ENCODE peak calls at places on chromosomes 12 and 14, in five cellular contexts. One of them, this sample, is unnamed.

GRCh38 chr14:21902561-21903199 is 229.1 kb upstream of the OR4E1 start:
- DNase-seq in bronchial epithelial cell: no peak
- DNase-seq in endothelial cell: no peak
- DNase-seq in lower leg skin: no peak
- DNase-seq in SK-N-SH: no peak
- DNase-seq in this sample: peak; percentile 16

GRCh38 chr12:122081108-122081696 is 2.6 kb downstream of the MLXIP start:
- DNase-seq in SK-N-SH: no peak
- DNase-seq in endothelial cell: no peak
- DNase-seq in lower leg skin: no peak
- DNase-seq in bronchial epithelial cell: peak; percentile 89
- DNase-seq in this sample: no peak

GRCh38 chr14:72892879-72893635 is 844 bp downstream of the DPF3 start:
- DNase-seq in SK-N-SH: peak; percentile 73
- DNase-seq in endothelial cell: peak; percentile 41
- DNase-seq in lower leg skin: no peak
- DNase-seq in bronchial epithelial cell: no peak
- DNase-seq in this sample: peak; percentile 66

GRCh38 chr12:113232787-113233585 is 11.7 kb downstream of the TPCN1 start:
- DNase-seq in lower leg skin: peak; percentile 43
- DNase-seq in endothelial cell: no peak
- DNase-seq in bronchial epithelial cell: no peak
- DNase-seq in SK-N-SH: no peak
- DNase-seq in this sample: peak; percentile 70

GRCh38 chr12:70608184-70608583 is 29.0 kb downstream of the PTPRB start:
- DNase-seq in bronchial epithelial cell: no peak
- DNase-seq in endothelial cell: no peak
- DNase-seq in lower leg skin: no peak
- DNase-seq in SK-N-SH: no peak
- DNase-seq in this sample: no peak

GRCh38 chr12:69440016-69440415 is 30.2 kb upstream of the FRS2 start:
- DNase-seq in bronchial epithelial cell: peak; percentile 53
- DNase-seq in endothelial cell: no peak
- DNase-seq in lower leg skin: no peak
- DNase-seq in SK-N-SH: no peak
- DNase-seq in this sample: no peak

GRCh38 chr14:76884853-76885276 is 58.7 kb downstream of the LRRC74A start:
- DNase-seq in lower leg skin: no peak
- DNase-seq in endothelial cell: no peak
- DNase-seq in bronchial epithelial cell: no peak
- DNase-seq in SK-N-SH: no peak
- DNase-seq in this sample: no peak

GRCh38 chr12:39958377-39958776 is 147.5 kb downstream of the SLC2A13 start:
- DNase-seq in SK-N-SH: no peak
- DNase-seq in bronchial epithelial cell: no peak
- DNase-seq in endothelial cell: peak; percentile 9
- DNase-seq in lower leg skin: no peak
- DNase-seq in this sample: no peak

GRCh38 chr12:117155278-117156060 is 34.8 kb downstream of the FBXO21 start:
- DNase-seq in lower leg skin: no peak
- DNase-seq in bronchial epithelial cell: peak; percentile 74
- DNase-seq in endothelial cell: peak; percentile 85
- DNase-seq in SK-N-SH: peak; percentile 85
- DNase-seq in this sample: peak; percentile 82

GRCh38 chr12:19166956-19167355 is 37.4 kb downstream of the PLEKHA5 start:
- DNase-seq in endothelial cell: no peak
- DNase-seq in lower leg skin: no peak
- DNase-seq in SK-N-SH: no peak
- DNase-seq in bronchial epithelial cell: no peak
- DNase-seq in this sample: no peak

GRCh38 chr12:121799175-121799841 is 4.5 kb upstream of the SETD1B start:
- DNase-seq in endothelial cell: no peak
- DNase-seq in SK-N-SH: peak; percentile 75
- DNase-seq in lower leg skin: peak; percentile 82
- DNase-seq in bronchial epithelial cell: peak; percentile 76
- DNase-seq in this sample: peak; percentile 57

GRCh38 chr12:34390171-34390841 is 368.0 kb downstream of the ALG10 start:
- DNase-seq in bronchial epithelial cell: no peak
- DNase-seq in endothelial cell: no peak
- DNase-seq in SK-N-SH: no peak
- DNase-seq in lower leg skin: no peak
- DNase-seq in this sample: no peak

GRCh38 chr12:104604995-104605675 is 148.4 kb downstream of the CHST11 start:
- DNase-seq in endothelial cell: peak; percentile 40
- DNase-seq in SK-N-SH: no peak
- DNase-seq in lower leg skin: no peak
- DNase-seq in bronchial epithelial cell: no peak
- DNase-seq in this sample: peak; percentile 30

GRCh38 chr14:77140937-77141591 is 527 bp downstream of the ZDHHC22 start:
- DNase-seq in lower leg skin: no peak
- DNase-seq in endothelial cell: peak; percentile 87
- DNase-seq in bronchial epithelial cell: no peak
- DNase-seq in SK-N-SH: peak; percentile 94
- DNase-seq in this sample: peak; percentile 88

GRCh38 chr12:50102648-50103309 is 1.0 kb upstream of the GPD1 start:
- DNase-seq in endothelial cell: no peak
- DNase-seq in bronchial epithelial cell: no peak
- DNase-seq in SK-N-SH: no peak
- DNase-seq in lower leg skin: no peak
- DNase-seq in this sample: no peak

GRCh38 chr12:30106204-30106603 is 322.5 kb upstream of the TMTC1 start:
- DNase-seq in bronchial epithelial cell: no peak
- DNase-seq in lower leg skin: no peak
- DNase-seq in SK-N-SH: no peak
- DNase-seq in endothelial cell: peak; percentile 24
- DNase-seq in this sample: peak; percentile 3

GRCh38 chr12:92290016-92290685 is 144.5 kb upstream of the BTG1 start:
- DNase-seq in bronchial epithelial cell: peak; percentile 75
- DNase-seq in lower leg skin: no peak
- DNase-seq in endothelial cell: no peak
- DNase-seq in SK-N-SH: no peak
- DNase-seq in this sample: no peak

GRCh38 chr12:116962197-116962596 is 51.4 kb downstream of the FBXW8 start:
- DNase-seq in bronchial epithelial cell: no peak
- DNase-seq in lower leg skin: no peak
- DNase-seq in SK-N-SH: no peak
- DNase-seq in endothelial cell: no peak
- DNase-seq in this sample: no peak

GRCh38 chr14:99522457-99522891 is 41.3 kb downstream of the CCNK start:
- DNase-seq in lower leg skin: no peak
- DNase-seq in endothelial cell: no peak
- DNase-seq in SK-N-SH: no peak
- DNase-seq in bronchial epithelial cell: peak; percentile 24
- DNase-seq in this sample: peak; percentile 53

GRCh38 chr14:55604467-55604866 is 24.5 kb downstream of the KTN1 start:
- DNase-seq in lower leg skin: no peak
- DNase-seq in endothelial cell: no peak
- DNase-seq in SK-N-SH: no peak
- DNase-seq in bronchial epithelial cell: no peak
- DNase-seq in this sample: no peak

GRCh38 chr12:95059984-95060383 is 13.4 kb downstream of the NR2C1 start:
- DNase-seq in endothelial cell: no peak
- DNase-seq in lower leg skin: no peak
- DNase-seq in SK-N-SH: no peak
- DNase-seq in bronchial epithelial cell: no peak
- DNase-seq in this sample: no peak

GRCh38 chr14:55438066-55438683 is 2.2 kb downstream of the TBPL2 start:
- DNase-seq in lower leg skin: no peak
- DNase-seq in bronchial epithelial cell: peak; percentile 58
- DNase-seq in endothelial cell: peak; percentile 17
- DNase-seq in SK-N-SH: peak; percentile 62
- DNase-seq in this sample: peak; percentile 19

GRCh38 chr14:68978550-68978911 is 571 bp downstream of the ACTN1 start:
- DNase-seq in endothelial cell: peak; percentile 71
- DNase-seq in SK-N-SH: peak; percentile 79
- DNase-seq in lower leg skin: no peak
- DNase-seq in bronchial epithelial cell: no peak
- DNase-seq in this sample: peak; percentile 86

GRCh38 chr14:61145258-61145902 is 135.8 kb downstream of the TMEM30B start:
- DNase-seq in endothelial cell: no peak
- DNase-seq in lower leg skin: peak; percentile 44
- DNase-seq in bronchial epithelial cell: peak; percentile 90
- DNase-seq in SK-N-SH: peak; percentile 53
- DNase-seq in this sample: no peak

GRCh38 chr12:113088971-113089756 is 32.6 kb downstream of the DTX1 start:
- DNase-seq in SK-N-SH: no peak
- DNase-seq in bronchial epithelial cell: no peak
- DNase-seq in endothelial cell: peak; percentile 34
- DNase-seq in lower leg skin: no peak
- DNase-seq in this sample: no peak

GRCh38 chr14:55052259-55052930 is 948 bp downstream of the MAPK1IP1L start:
- DNase-seq in bronchial epithelial cell: peak; percentile 39
- DNase-seq in SK-N-SH: no peak
- DNase-seq in lower leg skin: no peak
- DNase-seq in endothelial cell: no peak
- DNase-seq in this sample: no peak

GRCh38 chr12:52208424-52209165 is 16.8 kb upstream of the KRT80 start:
- DNase-seq in SK-N-SH: no peak
- DNase-seq in endothelial cell: no peak
- DNase-seq in bronchial epithelial cell: peak; percentile 67
- DNase-seq in lower leg skin: no peak
- DNase-seq in this sample: no peak

GRCh38 chr12:45518516-45519235 is 210.8 kb upstream of the ARID2 start:
- DNase-seq in bronchial epithelial cell: no peak
- DNase-seq in SK-N-SH: peak; percentile 56
- DNase-seq in endothelial cell: no peak
- DNase-seq in lower leg skin: no peak
- DNase-seq in this sample: no peak

GRCh38 chr12:29713729-29714128 is 70.0 kb downstream of the TMTC1 start:
- DNase-seq in SK-N-SH: no peak
- DNase-seq in endothelial cell: no peak
- DNase-seq in lower leg skin: no peak
- DNase-seq in bronchial epithelial cell: peak; percentile 59
- DNase-seq in this sample: no peak

DNA sequence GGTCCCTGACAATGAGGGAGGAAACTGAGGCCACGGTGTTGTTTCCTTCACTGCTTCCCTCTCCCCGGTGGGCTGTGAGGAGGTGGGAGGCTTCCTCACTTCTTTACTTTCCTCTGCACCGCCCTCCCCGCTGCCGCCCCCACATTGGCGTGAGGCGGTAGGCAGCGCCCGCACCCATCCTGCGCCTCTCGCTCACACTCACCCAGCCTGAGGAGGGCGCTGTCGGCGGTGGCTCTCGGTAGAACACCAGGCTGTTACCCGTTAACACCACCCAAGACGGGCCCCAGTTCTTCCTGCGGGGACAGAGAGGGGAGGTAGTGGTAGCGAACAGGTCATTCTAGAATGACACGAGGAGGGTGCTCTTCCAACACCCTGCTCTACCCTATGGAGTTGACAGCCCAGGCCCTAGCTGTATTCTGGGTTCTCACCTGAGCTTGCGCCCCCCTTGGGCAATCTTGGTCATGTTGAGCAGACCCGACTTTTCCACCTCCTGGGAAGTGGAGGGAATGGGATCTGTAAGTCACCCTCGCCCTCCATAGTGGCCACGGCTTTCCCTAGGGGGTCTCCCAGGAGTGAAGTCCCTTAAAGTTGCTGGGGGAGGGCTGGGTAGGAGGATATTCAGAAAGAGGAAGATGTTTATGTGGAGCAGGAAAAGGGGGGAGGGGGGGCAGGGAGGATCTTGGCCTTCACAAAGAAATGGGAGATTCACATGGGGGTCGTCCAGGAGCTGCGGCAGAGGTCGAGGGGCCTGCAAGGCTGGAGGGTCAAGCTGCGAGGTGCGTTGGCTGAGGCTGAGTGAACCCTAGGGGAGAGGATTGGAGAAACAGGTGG is 3.3 kb downstream of the ARHGAP9 start:
- DNase-seq in SK-N-SH: no peak
- DNase-seq in endothelial cell: peak; percentile 63
- DNase-seq in bronchial epithelial cell: no peak
- DNase-seq in lower leg skin: no peak
- DNase-seq in this sample: no peak
- TF ChIP-seq CTCF in SK-N-SH: peak; percentile 32
- TF ChIP-seq CTCF in endothelial cell: peak; percentile 37
- TF ChIP-seq CTCF in bronchial epithelial cell: peak; percentile 21
- TF ChIP-seq CTCF in lower leg skin: no peak
- TF ChIP-seq CTCF in this sample: peak; percentile 15

GRCh38 chr12:58247633-58248032 is 306.3 kb downstream of the ATP23 start:
- DNase-seq in lower leg skin: no peak
- DNase-seq in SK-N-SH: no peak
- DNase-seq in bronchial epithelial cell: no peak
- DNase-seq in endothelial cell: no peak
- DNase-seq in this sample: no peak
- TF ChIP-seq CTCF in lower leg skin: no peak
- TF ChIP-seq CTCF in SK-N-SH: peak; percentile 44
- TF ChIP-seq CTCF in bronchial epithelial cell: no peak
- TF ChIP-seq CTCF in endothelial cell: no peak
- TF ChIP-seq CTCF in this sample: no peak

DNA sequence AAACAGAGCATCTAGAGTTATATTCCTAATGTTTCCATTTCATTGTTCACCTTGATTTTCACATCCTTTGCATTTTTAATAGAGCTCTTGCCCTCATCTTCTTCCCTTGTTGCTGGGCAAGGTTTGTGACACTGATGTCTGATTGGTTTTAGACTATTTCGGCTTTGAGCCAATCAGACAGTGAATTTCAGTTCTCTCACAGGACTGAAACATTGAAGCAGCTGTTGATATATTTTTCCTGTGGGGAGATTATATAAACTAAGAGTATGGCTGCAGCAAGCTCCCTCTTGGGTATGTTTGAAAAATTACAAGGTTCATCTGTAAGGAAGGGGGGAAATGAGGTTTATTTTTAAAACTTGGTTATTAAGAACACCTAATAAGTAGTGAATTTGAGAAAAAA is 51.2 kb downstream of the ATF7IP start:
- DNase-seq in lower leg skin: no peak
- DNase-seq in bronchial epithelial cell: peak; percentile 84
- DNase-seq in endothelial cell: peak; percentile 41
- DNase-seq in SK-N-SH: peak; percentile 27
- DNase-seq in this sample: no peak
- TF ChIP-seq CTCF in lower leg skin: no peak
- TF ChIP-seq CTCF in bronchial epithelial cell: peak; percentile 7
- TF ChIP-seq CTCF in endothelial cell: no peak
- TF ChIP-seq CTCF in SK-N-SH: no peak
- TF ChIP-seq CTCF in this sample: no peak

DNA sequence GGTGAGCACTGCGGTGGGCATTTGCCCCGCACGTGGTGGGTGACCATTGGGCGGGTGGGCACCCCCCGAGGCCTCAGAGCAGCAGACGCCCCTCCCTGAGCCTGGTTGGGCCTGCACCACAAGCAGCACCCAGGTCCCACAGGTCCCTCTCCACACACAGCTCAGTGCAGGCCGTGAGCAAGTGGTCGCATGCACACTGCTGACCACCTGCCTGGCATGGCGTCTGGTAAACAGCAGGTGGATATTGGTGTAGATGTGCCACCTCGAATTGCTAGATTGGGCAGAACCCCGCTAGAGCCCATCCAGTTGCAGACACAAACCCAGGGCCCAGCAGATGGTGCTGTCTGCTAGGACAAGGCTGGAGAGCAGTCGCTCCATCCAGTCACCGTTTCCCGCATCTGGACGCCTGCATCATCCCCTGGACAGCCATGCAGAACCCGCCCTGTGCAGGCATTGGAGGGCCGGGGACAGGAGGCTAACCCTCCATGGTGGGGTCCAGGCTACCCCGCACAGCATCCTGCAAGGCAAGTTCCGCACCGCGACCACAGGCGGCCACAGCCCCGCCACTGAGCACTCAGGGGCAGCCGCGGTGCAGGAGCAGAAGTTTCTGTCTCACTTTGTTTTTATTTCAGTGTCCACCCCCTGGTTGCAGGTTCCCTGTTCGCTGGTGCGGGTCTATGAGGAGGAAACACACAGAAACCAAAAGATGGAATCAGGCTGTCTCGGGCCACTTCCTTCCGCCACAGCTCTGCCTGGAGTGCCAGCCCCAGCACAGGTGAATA is 45.6 kb upstream of the RIMBP2 start:
- DNase-seq in SK-N-SH: peak; percentile 90
- DNase-seq in bronchial epithelial cell: peak; percentile 59
- DNase-seq in lower leg skin: no peak
- DNase-seq in endothelial cell: peak; percentile 58
- DNase-seq in this sample: peak; percentile 67
- TF ChIP-seq CTCF in SK-N-SH: peak; percentile 24
- TF ChIP-seq CTCF in bronchial epithelial cell: peak; percentile 92
- TF ChIP-seq CTCF in lower leg skin: no peak
- TF ChIP-seq CTCF in endothelial cell: no peak
- TF ChIP-seq CTCF in this sample: peak; percentile 60

This sample was measured in nephron progenitor cell.